ENCODE peak calls at places on chromosomes 16 and 17, in ten cellular contexts. L is GM06990, U is astrocyte of the spinal cord, Q is upper lobe of right lung, C is ovary, K is GM13977, B is AG09319, X is AG10803, Z is HFFc6, D is gastrocnemius medialis. S is an unnamed sample.

GRCh38 chr16:87464691-87465300 is 28.0 kb downstream of the ZCCHC14 start:
- DNase-seq in X (peak; percentile 91), B (peak; percentile 77), Z (peak; percentile 88), U (peak; percentile 91), C (peak; percentile 80), L (no peak), D (peak; percentile 74), Q (peak; percentile 83), K (peak; percentile 61), S (peak; percentile 76)

GRCh38 chr16:14140916-14141315 is 69.8 kb downstream of the MRTFB start:
- DNase-seq in L (no peak), K (no peak), D (no peak), Q (no peak), X (no peak), C (no peak), B (no peak), Z (no peak), U (no peak), S (no peak)

GRCh38 chr17:20266806-20267458 is 200.4 kb downstream of the LGALS9B start:
- DNase-seq in D (no peak), U (peak; percentile 65), K (no peak), X (peak; percentile 41), Q (no peak), B (peak; percentile 48), Z (no peak), L (no peak), C (peak; percentile 24), S (no peak)

GRCh38 chr17:79850571-79851460 is 11.6 kb upstream of the CBX4 start:
- DNase-seq in K (no peak), L (no peak), Z (peak; percentile 90), U (peak; percentile 58), Q (no peak), X (peak; percentile 72), B (no peak), C (no peak), D (no peak), S (no peak)

GRCh38 chr17:76481091-76481655 is 13.8 kb downstream of the AANAT start:
- DNase-seq in K (peak; percentile 80), D (no peak), X (no peak), U (no peak), C (no peak), Q (no peak), L (peak; percentile 81), B (no peak), Z (no peak), S (no peak)

GRCh38 chr17:61400786-61401279 is 1.2 kb downstream of the TBX2 start:
- DNase-seq in K (no peak), Q (peak; percentile 62), D (no peak), Z (no peak), L (no peak), C (no peak), X (no peak), B (no peak), U (no peak), S (no peak)

GRCh38 chr16:9260665-9261064 is 169.2 kb downstream of the HAPSTR1 start:
- DNase-seq in X (no peak), K (no peak), Q (no peak), B (no peak), U (no peak), C (no peak), L (no peak), D (no peak), Z (no peak), S (no peak)

GRCh38 chr17:58968662-58969061 is 138.0 kb downstream of the TRIM37 start:
- DNase-seq in X (no peak), D (no peak), Q (no peak), C (no peak), Z (no peak), B (no peak), U (no peak), K (no peak), L (no peak), S (no peak)

GRCh38 chr17:82129095-82129494 is 31.1 kb upstream of the FASN start:
- DNase-seq in D (no peak), U (no peak), X (no peak), B (no peak), L (no peak), Z (no peak), C (no peak), Q (no peak), K (no peak), S (no peak)

GRCh38 chr16:79993810-79994209 is 393.3 kb upstream of the MAF start:
- DNase-seq in K (no peak), L (no peak), Q (no peak), C (no peak), Z (no peak), X (no peak), B (no peak), D (no peak), U (no peak), S (no peak)

GRCh38 chr16:67270931-67271338 is 8.4 kb upstream of the PLEKHG4 start:
- DNase-seq in B (no peak), Z (no peak), L (no peak), D (no peak), Q (no peak), U (no peak), K (no peak), X (no peak), C (no peak), S (no peak)

GRCh38 chr16:89484923-89485679 is 5.3 kb downstream of the ANKRD11 start:
- DNase-seq in U (no peak), L (no peak), K (no peak), B (no peak), Q (no peak), X (no peak), C (no peak), Z (no peak), D (peak; percentile 72), S (no peak)

GRCh38 chr16:67296422-67296821 is 17.1 kb downstream of the PLEKHG4 start:
- DNase-seq in Z (peak; percentile 63), Q (no peak), L (no peak), X (peak; percentile 80), B (no peak), K (no peak), D (no peak), C (no peak), U (peak; percentile 62), S (no peak)

GRCh38 chr17:81815646-81815985 is 11.7 kb downstream of the GCGR start:
- DNase-seq in U (no peak), Z (no peak), K (no peak), X (no peak), L (no peak), Q (no peak), C (no peak), B (no peak), D (no peak), S (no peak)

GRCh38 chr16:11213373-11213772 is 42.6 kb downstream of the SOCS1 start:
- DNase-seq in K (no peak), X (no peak), Z (no peak), D (no peak), B (no peak), U (no peak), C (no peak), L (no peak), Q (no peak), S (no peak)

GRCh38 chr17:19250421-19251141 is 13.4 kb downstream of the EPN2 start:
- DNase-seq in C (peak; percentile 42), D (peak; percentile 44), K (no peak), Z (no peak), Q (no peak), L (no peak), B (no peak), U (no peak), X (peak; percentile 46), S (no peak)

GRCh38 chr16:84411768-84412167 is 43.4 kb downstream of the ATP2C2 start:
- DNase-seq in Z (no peak), D (no peak), C (no peak), K (no peak), U (no peak), Q (peak; percentile 6), L (no peak), X (no peak), B (no peak), S (no peak)

GRCh38 chr16:86783626-86784266 is 205.4 kb downstream of the FOXL1 start:
- DNase-seq in K (no peak), U (peak; percentile 60), L (no peak), Z (no peak), X (peak; percentile 83), B (no peak), C (no peak), Q (no peak), D (no peak), S (no peak)

GRCh38 chr16:11156401-11156800 is 99.6 kb downstream of the SOCS1 start:
- DNase-seq in Z (no peak), B (no peak), U (no peak), L (no peak), Q (no peak), D (no peak), X (no peak), C (no peak), K (no peak), S (no peak)

GRCh38 chr17:42118545-42118944 is 2.6 kb downstream of the KAT2A start:
- DNase-seq in U (peak; percentile 30), B (no peak), X (no peak), L (no peak), C (no peak), Z (no peak), K (peak; percentile 64), D (no peak), Q (no peak), S (no peak)
- TF ChIP-seq CTCF in U (peak; percentile 59), B (peak; percentile 41), X (peak; percentile 46), L (peak; percentile 56), C (no peak), Z (peak; percentile 72), K (peak; percentile 69), D (peak; percentile 34), Q (peak; percentile 44), S (no peak)

GRCh38 chr17:38402897-38403296 is 25.4 kb upstream of the ARHGAP23 start:
- DNase-seq in U (no peak), B (no peak), D (no peak), L (no peak), K (no peak), Z (no peak), X (no peak), C (no peak), Q (no peak), S (no peak)
- TF ChIP-seq CTCF in U (no peak), B (no peak), D (no peak), L (no peak), K (no peak), Z (peak; percentile 25), X (peak; percentile 1), C (no peak), Q (no peak), S (no peak)

GRCh38 chr17:55742272-55743102 is 8.4 kb upstream of the PCTP start:
- DNase-seq in X (no peak), Z (no peak), B (no peak), D (no peak), Q (no peak), U (no peak), C (no peak), K (peak; percentile 37), L (peak; percentile 23), S (no peak)
- TF ChIP-seq CTCF in X (no peak), Z (no peak), B (no peak), D (no peak), Q (no peak), U (no peak), C (no peak), K (no peak), L (no peak), S (no peak)

DNA sequence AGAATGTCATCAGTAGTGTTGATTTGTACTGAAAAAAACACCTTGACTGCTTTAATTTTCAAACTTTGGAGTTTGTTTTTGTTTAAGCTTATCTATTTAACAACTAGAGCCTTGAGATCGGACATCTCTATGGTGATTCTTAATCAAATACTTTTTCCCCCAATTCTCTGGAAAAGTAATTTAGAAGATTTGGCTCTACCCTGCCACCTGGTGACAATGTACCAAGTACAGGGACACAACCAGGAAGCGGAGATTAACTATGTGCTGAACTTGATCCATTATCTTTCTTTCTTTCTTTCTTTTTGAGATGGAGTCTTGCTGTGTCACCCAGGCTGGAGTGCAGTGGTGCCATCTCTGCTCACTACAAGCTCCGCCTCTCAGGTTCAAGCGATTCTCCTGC is 30.8 kb downstream of the USP43 start:
- DNase-seq in Q (no peak), X (no peak), D (no peak), B (no peak), L (no peak), K (no peak), U (no peak), C (no peak), Z (no peak), S (no peak)
- TF ChIP-seq CTCF in Q (peak; percentile 28), X (peak; percentile 44), D (no peak), B (peak; percentile 13), L (no peak), K (no peak), U (peak; percentile 27), C (no peak), Z (peak; percentile 45), S (no peak)